ENCODE peak calls at places on chromosomes 7 and 10, in seven cellular contexts. R, T, H, X, Z, B and N are unnamed samples.

GRCh38 chr7:2982831-2983230 is 60.8 kb downstream of the CARD11 start:
- DNase-seq in H (no peak), B (no peak), R (no peak), T (peak), X (no peak), Z (peak), N (no peak)

GRCh38 chr10:99304857-99305220 is 24.3 kb upstream of the CNNM1 start:
- DNase-seq in R (no peak), B (no peak), Z (no peak), T (no peak), H (no peak), X (no peak), N (no peak)

GRCh38 chr7:50655020-50655419 is 89.8 kb upstream of the DDC start:
- DNase-seq in R (no peak), Z (peak), H (no peak), T (no peak), X (no peak), B (no peak), N (no peak)

GRCh38 chr7:105896407-105896842 is 20.0 kb upstream of the ATXN7L1 start:
- DNase-seq in R (no peak), B (no peak), T (no peak), H (no peak), X (peak), Z (no peak), N (no peak)

GRCh38 chr10:70679498-70679897 is 7.2 kb downstream of the ADAMTS14 start:
- DNase-seq in Z (peak), T (no peak), B (no peak), X (no peak), H (no peak), R (no peak), N (no peak)

GRCh38 chr10:61172182-61172926 is 228.4 kb upstream of the RHOBTB1 start:
- DNase-seq in B (no peak), T (no peak), R (no peak), H (no peak), Z (no peak), X (no peak), N (no peak)

GRCh38 chr7:55526770-55527169 is 45.5 kb downstream of the VOPP1 start:
- DNase-seq in Z (no peak), X (peak), R (peak), B (no peak), T (no peak), H (peak), N (no peak)

GRCh38 chr10:128739937-128740336 is 613.7 kb upstream of the MKI67 start:
- DNase-seq in X (no peak), T (no peak), H (no peak), R (no peak), Z (no peak), B (no peak), N (no peak)

GRCh38 chr10:1591045-1591444 is 146.3 kb downstream of the ADARB2 start:
- DNase-seq in B (no peak), Z (peak), R (no peak), X (no peak), H (no peak), T (no peak), N (no peak)